ENCODE peak calls at places on chromosomes 1 and 21, in five cellular contexts. H is CD8-positive, alpha-beta memory T cell; A is small intestine; W is upper lobe of right lung; X is endothelial cell of umbilical vein. O is an unnamed sample.
A peak's percentile ranks its signal among the peaks of the same experiment; 100 is the strongest.

GRCh38 chr1:156838972-156839371 is 19.9 kb downstream of the INSRR start:
- DNase-seq in H (peak; percentile 63), A (peak; percentile 32), W (no peak), X (peak; percentile 30), O (peak; percentile 51)

GRCh38 chr1:94017155-94017829 is 103.7 kb downstream of the ABCA4 start:
- DNase-seq in H (peak; percentile 53), A (no peak), W (no peak), X (no peak), O (no peak)

GRCh38 chr1:151720974-151721787 is at the start of gene RIIAD1:
- DNase-seq in H (peak; percentile 65), A (peak; percentile 30), W (no peak), X (no peak), O (peak; percentile 38)

GRCh38 chr1:228404107-228404720 is 2.4 kb downstream of the TRIM11 start:
- DNase-seq in H (no peak), A (no peak), W (peak; percentile 52), X (no peak), O (no peak)

GRCh38 chr1:31502926-31503511 is 73.3 kb upstream of the TINAGL1 start:
- DNase-seq in H (no peak), A (no peak), W (no peak), X (no peak), O (no peak)

GRCh38 chr1:160359559-160360226 is 7.2 kb upstream of the NHLH1 start:
- DNase-seq in H (no peak), A (no peak), W (no peak), X (no peak), O (no peak)

GRCh38 chr1:230797376-230798186 is 50.4 kb downstream of the CAPN9 start:
- DNase-seq in H (no peak), A (peak; percentile 61), W (no peak), X (peak; percentile 50), O (peak; percentile 66)

GRCh38 chr1:66336641-66336991 is 197.3 kb upstream of the SGIP1 start:
- DNase-seq in H (no peak), A (no peak), W (no peak), X (no peak), O (no peak)

GRCh38 chr1:23872421-23872820 is 4.3 kb upstream of the FUCA1 start:
- DNase-seq in H (no peak), A (no peak), W (no peak), X (no peak), O (no peak)

GRCh38 chr1:109213824-109214693 is at the start of gene SARS1:
- DNase-seq in H (peak; percentile 87), A (peak; percentile 93), W (peak; percentile 94), X (peak; percentile 91), O (peak; percentile 95)

GRCh38 chr1:58718435-58718834 is 18.6 kb upstream of the MYSM1 start:
- DNase-seq in H (no peak), A (peak; percentile 14), W (no peak), X (peak; percentile 68), O (peak; percentile 11)

GRCh38 chr1:241518447-241519307 is 878 bp downstream of the FH start:
- DNase-seq in H (no peak), A (peak; percentile 32), W (peak; percentile 74), X (peak; percentile 47), O (no peak)

GRCh38 chr21:34933609-34934345 is 115.3 kb downstream of the RUNX1 start:
- DNase-seq in H (peak; percentile 52), A (peak; percentile 76), W (no peak), X (no peak), O (no peak)

GRCh38 chr21:34881421-34881820 is 167.7 kb downstream of the RUNX1 start:
- DNase-seq in H (no peak), A (no peak), W (no peak), X (no peak), O (no peak)

GRCh38 chr1:94237291-94238226 is at the start of gene ARHGAP29:
- DNase-seq in H (no peak), A (peak; percentile 77), W (peak; percentile 93), X (peak; percentile 86), O (peak; percentile 87)

GRCh38 chr1:47435506-47436303 is 2.1 kb upstream of the FOXD2 start:
- DNase-seq in H (no peak), A (no peak), W (no peak), X (no peak), O (no peak)

GRCh38 chr1:37038079-37038702 is 3.9 kb upstream of the GRIK3 start:
- DNase-seq in H (no peak), A (peak; percentile 8), W (no peak), X (no peak), O (peak; percentile 32)

GRCh38 chr1:28466226-28466778 is 39.5 kb upstream of the RCC1 start:
- DNase-seq in H (no peak), A (no peak), W (no peak), X (no peak), O (no peak)

GRCh38 chr1:226596531-226597165 is 48.1 kb downstream of the STUM start:
- DNase-seq in H (no peak), A (no peak), W (peak; percentile 49), X (no peak), O (no peak)

GRCh38 chr1:117611894-117612481 is 6.1 kb downstream of the TENT5C start:
- DNase-seq in H (no peak), A (no peak), W (no peak), X (no peak), O (no peak)

GRCh38 chr1:41240806-41241747 is 1.0 kb downstream of the SCMH1 start:
- DNase-seq in H (peak; percentile 58), A (peak; percentile 45), W (peak; percentile 84), X (peak; percentile 34), O (peak; percentile 58)

GRCh38 chr1:207579436-207579799 is 65.5 kb upstream of the CR1L start:
- DNase-seq in H (peak; percentile 47), A (peak; percentile 56), W (no peak), X (peak; percentile 70), O (peak; percentile 62)

GRCh38 chr1:72064301-72064700 is 218.0 kb downstream of the NEGR1 start:
- DNase-seq in H (no peak), A (no peak), W (no peak), X (no peak), O (no peak)

GRCh38 chr21:42144221-42144620 is 73.1 kb downstream of the UMODL1 start:
- DNase-seq in H (no peak), A (no peak), W (no peak), X (no peak), O (no peak)

GRCh38 chr1:246788895-246789338 is 64.7 kb downstream of the SCCPDH start:
- DNase-seq in H (no peak), A (no peak), W (no peak), X (no peak), O (no peak)

GRCh38 chr1:110340207-110340468 is 961 bp downstream of the RBM15 start:
- DNase-seq in H (no peak), A (no peak), W (peak; percentile 65), X (no peak), O (no peak)

GRCh38 chr1:204921855-204922516 is 51.3 kb downstream of the NFASC start:
- DNase-seq in H (no peak), A (no peak), W (no peak), X (no peak), O (no peak)

GRCh38 chr1:160081261-160081936 is at the start of gene KCNJ9:
- DNase-seq in H (no peak), A (no peak), W (peak; percentile 52), X (no peak), O (peak; percentile 35)

GRCh38 chr1:153384996-153385580 is 5.8 kb downstream of the S100A8 start:
- DNase-seq in H (no peak), A (no peak), W (no peak), X (no peak), O (no peak)

GRCh38 chr1:64929221-64929620 is 37.1 kb downstream of the JAK1 start:
- DNase-seq in H (no peak), A (no peak), W (no peak), X (no peak), O (no peak)

GRCh38 chr1:64933296-64934070 is 32.9 kb downstream of the JAK1 start:
- DNase-seq in H (no peak), A (no peak), W (no peak), X (peak; percentile 31), O (peak; percentile 54)

GRCh38 chr1:64934115-64934880 is 32.1 kb downstream of the JAK1 start:
- DNase-seq in H (no peak), A (no peak), W (no peak), X (peak; percentile 36), O (peak; percentile 47)

GRCh38 chr1:64935551-64936158 is 30.7 kb downstream of the JAK1 start:
- DNase-seq in H (no peak), A (peak; percentile 14), W (no peak), X (no peak), O (no peak)

DNA sequence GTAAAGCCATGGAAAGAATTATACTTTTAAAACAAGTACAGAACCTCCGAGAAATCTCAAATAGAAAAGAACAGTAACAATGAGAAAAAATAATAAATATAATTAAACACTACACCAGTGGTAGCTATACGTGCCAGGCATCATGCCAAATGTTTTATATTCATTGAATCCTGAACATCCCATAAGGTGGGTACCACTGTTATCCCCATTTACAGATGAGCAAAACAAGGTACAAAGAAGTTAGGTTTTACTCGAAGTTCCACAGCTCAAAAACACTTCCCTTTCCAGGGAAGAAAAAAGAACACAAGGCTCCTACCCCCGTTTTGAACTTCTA is 33.4 kb downstream of the JAK1 start:
- DNase-seq in H (no peak), A (no peak), W (no peak), X (no peak), O (no peak)
- H3K4me3 ChIP-seq in H (no peak overlapping the region), A (no peak overlapping the region), W (no peak overlapping the region), X (no peak overlapping the region), O (no peak overlapping the region)

DNA sequence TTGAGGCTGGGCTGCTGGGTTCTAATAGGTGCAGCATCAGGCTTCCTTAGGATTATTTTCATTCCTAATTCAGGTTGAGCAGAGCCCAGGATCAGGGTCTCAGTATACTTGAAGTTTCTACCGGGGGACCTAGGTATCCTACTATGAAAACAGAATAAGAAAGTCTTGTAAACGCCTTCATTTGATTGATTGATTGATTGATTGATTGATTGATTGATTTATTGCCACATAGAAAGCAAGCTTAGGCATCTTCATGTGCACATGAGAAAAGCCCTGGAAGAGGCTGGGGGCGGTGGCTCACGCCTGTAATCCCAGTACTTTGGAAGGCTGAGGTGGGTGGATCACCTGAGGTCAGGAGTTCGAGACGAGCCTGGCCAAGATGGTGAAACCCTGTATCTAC is 97.4 kb upstream of the BMP8A start:
- DNase-seq in H (no peak), A (no peak), W (no peak), X (no peak), O (no peak)
- H3K4me1 ChIP-seq in H (peaks cover 39% of the 10 kb centered on the region), A (peaks cover 6% of the 10 kb centered on the region), W (peaks cover 84% of the 10 kb centered on the region), X (peaks cover 83% of the 10 kb centered on the region), O (peaks cover 75% of the 10 kb centered on the region)

GRCh38 chr1:15735304-15736034 is 589 bp upstream of the SLC25A34 start:
- DNase-seq in H (no peak), A (peak; percentile 84), W (no peak), X (no peak), O (no peak)
- H3K27ac ChIP-seq in H (no peak overlapping the region), A (peak overlapping the region; percentile 83), W (peak overlapping the region; percentile 42), X (no peak overlapping the region), O (no peak overlapping the region)

GRCh38 chr1:182431278-182431677 is 18.7 kb upstream of the RGSL1 start:
- DNase-seq in H (no peak), A (no peak), W (no peak), X (no peak), O (no peak)

GRCh38 chr1:182428043-182428442 is 21.9 kb upstream of the RGSL1 start:
- DNase-seq in H (no peak), A (no peak), W (no peak), X (no peak), O (no peak)

GRCh38 chr1:182438326-182438725 is 11.6 kb upstream of the RGSL1 start:
- DNase-seq in H (no peak), A (no peak), W (no peak), X (no peak), O (no peak)

GRCh38 chr1:182430263-182431068 is 19.5 kb upstream of the RGSL1 start:
- DNase-seq in H (peak; percentile 65), A (peak; percentile 5), W (no peak), X (no peak), O (no peak)

GRCh38 chr1:182433580-182433979 is 16.4 kb upstream of the RGSL1 start:
- DNase-seq in H (no peak), A (no peak), W (no peak), X (no peak), O (no peak)
- H3K4me3 ChIP-seq in H (no peak overlapping the region), A (no peak overlapping the region), W (no peak overlapping the region), X (no peak overlapping the region), O (no peak overlapping the region)